ENCODE peak calls at places on chromosomes 5 and 9, in four cellular contexts. One of them, this sample, is unnamed. For H3K79me2, the result is how much of the 10 kb centered on the place peaks cover.

GRCh38 chr9:5832543-5833529 is at the start of gene ERMP1:
- DNase-seq in HCT116: peak
- DNase-seq in fibroblast of lung: peak
- DNase-seq in astrocyte: peak
- DNase-seq in this sample: peak

GRCh38 chr9:116189683-116190082 is 36.1 kb downstream of the PAPPA start:
- DNase-seq in HCT116: no peak
- DNase-seq in fibroblast of lung: no peak
- DNase-seq in astrocyte: no peak
- DNase-seq in this sample: no peak

GRCh38 chr9:127805620-127806019 is 2.9 kb downstream of the FPGS start:
- DNase-seq in fibroblast of lung: peak
- DNase-seq in HCT116: peak
- DNase-seq in astrocyte: no peak
- DNase-seq in this sample: no peak

GRCh38 chr5:392431-392988 is 50.5 kb upstream of the EXOC3 start:
- DNase-seq in HCT116: peak
- DNase-seq in astrocyte: peak
- DNase-seq in fibroblast of lung: no peak
- DNase-seq in this sample: peak

GRCh38 chr5:123035950-123036390 is 555 bp downstream of the PPIC start:
- DNase-seq in astrocyte: peak
- DNase-seq in fibroblast of lung: peak
- DNase-seq in HCT116: peak
- DNase-seq in this sample: peak

GRCh38 chr5:11273180-11273882 is 512.3 kb upstream of the DAP start:
- DNase-seq in HCT116: no peak
- DNase-seq in fibroblast of lung: no peak
- DNase-seq in astrocyte: peak
- DNase-seq in this sample: no peak

GRCh38 chr9:89808801-89809200 is 204.0 kb downstream of the GADD45G start:
- DNase-seq in astrocyte: peak
- DNase-seq in HCT116: no peak
- DNase-seq in fibroblast of lung: no peak
- DNase-seq in this sample: no peak

GRCh38 chr5:135271533-135272310 is 127.3 kb downstream of the MACROH2A1 start:
- DNase-seq in astrocyte: peak
- DNase-seq in HCT116: no peak
- DNase-seq in fibroblast of lung: peak
- DNase-seq in this sample: peak

GRCh38 chr9:134564431-134565170 is 77.0 kb upstream of the COL5A1 start:
- DNase-seq in HCT116: no peak
- DNase-seq in astrocyte: peak
- DNase-seq in fibroblast of lung: peak
- DNase-seq in this sample: no peak

GRCh38 chr5:66826696-66827095 is 230.5 kb downstream of the MAST4 start:
- DNase-seq in astrocyte: no peak
- DNase-seq in fibroblast of lung: no peak
- DNase-seq in HCT116: no peak
- DNase-seq in this sample: no peak

GRCh38 chr5:158970569-158971014 is 129.1 kb downstream of the EBF1 start:
- DNase-seq in astrocyte: peak
- DNase-seq in HCT116: no peak
- DNase-seq in fibroblast of lung: no peak
- DNase-seq in this sample: peak
- H3K79me2 ChIP-seq in astrocyte: under half
- H3K79me2 ChIP-seq in HCT116: under half
- H3K79me2 ChIP-seq in fibroblast of lung: under half
- H3K79me2 ChIP-seq in this sample: under half

GRCh38 chr5:124732891-124733670 is 13.4 kb downstream of the ZNF608 start:
- DNase-seq in HCT116: no peak
- DNase-seq in fibroblast of lung: no peak
- DNase-seq in astrocyte: no peak
- DNase-seq in this sample: no peak
- H3K79me2 ChIP-seq in HCT116: under half
- H3K79me2 ChIP-seq in fibroblast of lung: under half
- H3K79me2 ChIP-seq in astrocyte: half or more
- H3K79me2 ChIP-seq in this sample: half or more

GRCh38 chr9:120676767-120677402 is 37.4 kb downstream of the MEGF9 start:
- DNase-seq in fibroblast of lung: no peak
- DNase-seq in astrocyte: no peak
- DNase-seq in HCT116: no peak
- DNase-seq in this sample: no peak

GRCh38 chr9:120680579-120680978 is 33.7 kb downstream of the MEGF9 start:
- DNase-seq in astrocyte: no peak
- DNase-seq in fibroblast of lung: no peak
- DNase-seq in HCT116: no peak
- DNase-seq in this sample: no peak

GRCh38 chr9:120680161-120680560 is 34.1 kb downstream of the MEGF9 start:
- DNase-seq in fibroblast of lung: no peak
- DNase-seq in HCT116: no peak
- DNase-seq in astrocyte: no peak
- DNase-seq in this sample: no peak
- H3K79me2 ChIP-seq in fibroblast of lung: under half
- H3K79me2 ChIP-seq in HCT116: under half
- H3K79me2 ChIP-seq in astrocyte: under half
- H3K79me2 ChIP-seq in this sample: under half

DNA sequence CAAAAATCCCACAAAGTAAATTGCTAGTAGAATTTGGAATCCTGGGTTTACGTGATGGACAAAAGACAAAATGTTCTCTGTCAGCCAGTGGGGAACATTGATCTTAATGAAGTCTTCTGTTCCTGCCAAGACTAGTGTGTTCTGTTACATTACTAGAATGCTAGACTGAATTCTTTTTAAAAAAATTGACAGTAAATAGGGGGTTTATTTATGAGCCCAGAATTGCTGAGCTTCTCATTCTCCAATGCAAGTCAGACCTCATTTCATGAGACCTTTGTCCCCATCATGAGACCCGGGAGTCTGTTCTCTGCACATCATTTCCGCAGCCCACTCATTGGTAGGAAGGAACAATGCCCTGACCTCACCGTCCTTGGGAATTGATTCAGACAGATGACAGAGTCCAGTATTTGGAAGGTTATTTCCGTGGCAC is 173.8 kb upstream of the OTULINL start:
- DNase-seq in HCT116: no peak
- DNase-seq in fibroblast of lung: no peak
- DNase-seq in astrocyte: peak
- DNase-seq in this sample: no peak
- H3K79me2 ChIP-seq in HCT116: under half
- H3K79me2 ChIP-seq in fibroblast of lung: under half
- H3K79me2 ChIP-seq in astrocyte: half or more
- H3K79me2 ChIP-seq in this sample: under half